ENCODE peak calls at places on chromosomes 3 and 15, in eight cellular contexts. G is heart left ventricle, S is adrenal gland, D is NT2/D1, W is psoas muscle, O is mammary epithelial cell, V is testis, T is OCI-LY7. Y is an unnamed sample.

GRCh38 chr15:75197062-75197630 is 4.5 kb upstream of the C15orf39 start:
- DNase-seq in G (no peak), S (no peak), D (no peak), W (no peak), O (no peak), V (no peak), T (no peak), Y (no peak)

GRCh38 chr15:60172147-60172546 is 168.0 kb downstream of the FOXB1 start:
- DNase-seq in G (no peak), S (no peak), D (no peak), W (no peak), O (peak; percentile 30), V (no peak), T (no peak), Y (no peak)

GRCh38 chr3:195451373-195452000 is 8.7 kb upstream of the ACAP2 start:
- DNase-seq in G (no peak), S (no peak), D (no peak), W (no peak), O (no peak), V (no peak), T (no peak), Y (no peak)

GRCh38 chr3:194450341-194450740 is 36.5 kb downstream of the ATP13A3 start:
- DNase-seq in G (no peak), S (no peak), D (no peak), W (no peak), O (no peak), V (no peak), T (no peak), Y (no peak)

GRCh38 chr3:179181021-179181472 is 32.9 kb downstream of the PIK3CA start:
- DNase-seq in G (no peak), S (no peak), D (no peak), W (no peak), O (peak; percentile 65), V (no peak), T (no peak), Y (no peak)

GRCh38 chr3:61832375-61833229 is 271.2 kb downstream of the PTPRG start:
- DNase-seq in G (no peak), S (no peak), D (no peak), W (no peak), O (no peak), V (no peak), T (no peak), Y (no peak)

GRCh38 chr15:68113273-68113672 is 59.2 kb downstream of the PIAS1 start:
- DNase-seq in G (no peak), S (no peak), D (no peak), W (no peak), O (no peak), V (no peak), T (no peak), Y (no peak)

GRCh38 chr15:39869251-39869650 is 50.8 kb downstream of the GPR176 start:
- DNase-seq in G (no peak), S (no peak), D (no peak), W (no peak), O (no peak), V (no peak), T (no peak), Y (no peak)

GRCh38 chr3:139310474-139310933 is 33.3 kb upstream of the MRPS22 start:
- DNase-seq in G (no peak), S (no peak), D (no peak), W (no peak), O (peak; percentile 76), V (no peak), T (no peak), Y (no peak)

GRCh38 chr15:68209272-68209671 is 4.1 kb upstream of the CALML4 start:
- DNase-seq in G (peak; percentile 11), S (no peak), D (no peak), W (no peak), O (no peak), V (no peak), T (no peak), Y (no peak)

GRCh38 chr3:38004415-38005075 is 14.0 kb downstream of the VILL start:
- DNase-seq in G (peak; percentile 76), S (peak; percentile 87), D (peak; percentile 40), W (peak; percentile 73), O (peak; percentile 70), V (peak; percentile 87), T (peak; percentile 62), Y (peak; percentile 78)

DNA sequence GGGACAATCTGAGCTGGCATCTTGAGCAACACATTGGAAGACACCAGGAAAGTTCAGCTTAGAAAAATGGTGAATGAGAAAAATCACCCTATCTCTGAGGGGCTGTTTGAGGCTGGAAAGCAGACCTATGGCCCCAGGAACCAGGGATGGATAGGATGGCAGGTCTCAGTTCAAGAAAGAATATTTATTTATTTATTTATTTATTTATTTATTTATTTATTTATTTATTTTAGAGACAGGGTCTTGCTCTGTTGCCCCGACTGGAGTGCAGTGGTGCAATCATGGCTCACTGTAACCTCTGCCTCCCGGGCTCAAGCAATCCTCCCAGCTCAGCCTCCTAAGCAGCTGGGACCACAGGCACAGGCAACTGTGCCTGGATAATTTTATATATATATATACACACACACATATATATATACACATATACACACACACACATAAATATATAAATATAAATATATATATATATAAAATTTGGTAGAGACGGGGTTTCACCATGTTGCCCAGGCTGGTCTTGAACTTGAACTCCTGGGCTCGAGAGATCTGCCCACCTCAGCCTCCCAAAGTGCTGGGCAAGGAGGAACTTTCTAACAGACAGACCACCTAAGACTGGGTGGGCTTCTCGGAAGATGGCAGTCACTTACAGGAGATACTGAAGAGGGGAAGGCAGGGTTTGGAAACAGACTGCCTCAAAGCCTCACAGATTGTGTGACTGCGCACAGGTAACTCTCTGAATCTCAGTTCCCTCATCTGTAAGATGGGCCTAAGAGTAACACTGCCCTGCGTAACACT is 29.7 kb downstream of the CCDC13 start:
- DNase-seq in G (no peak), S (no peak), D (no peak), W (no peak), O (no peak), V (no peak), T (no peak), Y (no peak)
- H3K4me1 ChIP-seq in G (peaks cover 45% of the 10 kb centered on the region), S (no peaks in the 10 kb centered on the region), D (peaks cover 15% of the 10 kb centered on the region), W (peaks cover 43% of the 10 kb centered on the region), O (no peaks in the 10 kb centered on the region), V (peaks cover 14% of the 10 kb centered on the region), T (no peaks in the 10 kb centered on the region), Y (peaks cover 9% of the 10 kb centered on the region)

GRCh38 chr3:126442099-126442848 is 33.4 kb downstream of the ZXDC start:
- DNase-seq in G (peak; percentile 57), S (no peak), D (no peak), W (peak; percentile 40), O (no peak), V (peak; percentile 69), T (no peak), Y (no peak)
- H3K4me1 ChIP-seq in G (peaks cover 12% of the 10 kb centered on the region), S (no peaks in the 10 kb centered on the region), D (peaks cover 28% of the 10 kb centered on the region), W (peaks cover 13% of the 10 kb centered on the region), O (no peaks in the 10 kb centered on the region), V (no peaks in the 10 kb centered on the region), T (no peaks in the 10 kb centered on the region), Y (no peaks in the 10 kb centered on the region)

GRCh38 chr3:143835312-143835711 is 13.0 kb downstream of the SLC9A9 start:
- DNase-seq in G (no peak), S (no peak), D (no peak), W (no peak), O (no peak), V (no peak), T (no peak), Y (no peak)

GRCh38 chr3:143843607-143844006 is 4.7 kb downstream of the SLC9A9 start:
- DNase-seq in G (no peak), S (no peak), D (no peak), W (no peak), O (no peak), V (no peak), T (no peak), Y (no peak)

GRCh38 chr3:143839980-143840379 is 8.3 kb downstream of the SLC9A9 start:
- DNase-seq in G (no peak), S (no peak), D (peak; percentile 8), W (no peak), O (no peak), V (no peak), T (no peak), Y (no peak)

DNA sequence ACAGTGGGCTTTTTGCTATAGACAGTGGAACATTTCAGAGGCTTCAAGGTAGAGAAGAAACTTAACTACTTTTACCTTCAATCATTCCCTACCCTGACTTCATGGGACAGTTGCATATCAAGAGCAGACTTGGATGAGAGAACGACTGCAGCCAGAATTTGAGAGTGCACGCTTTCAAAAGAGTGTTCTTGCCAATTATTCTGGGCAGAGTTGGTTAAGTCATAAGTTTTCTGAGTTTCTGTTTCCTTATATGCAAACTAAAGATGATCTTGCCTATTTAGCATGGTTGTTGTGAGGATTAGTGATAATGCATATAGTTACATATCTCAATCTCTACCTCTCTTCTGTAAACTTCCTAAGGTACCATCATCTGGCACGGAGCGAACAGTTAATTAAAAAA is 7.6 kb downstream of the SLC9A9 start:
- DNase-seq in G (no peak), S (no peak), D (no peak), W (no peak), O (no peak), V (no peak), T (no peak), Y (no peak)
- H3K4me1 ChIP-seq in G (no peaks in the 10 kb centered on the region), S (no peaks in the 10 kb centered on the region), D (no peaks in the 10 kb centered on the region), W (no peaks in the 10 kb centered on the region), O (no peaks in the 10 kb centered on the region), V (no peaks in the 10 kb centered on the region), T (peaks cover 3% of the 10 kb centered on the region), Y (peaks cover 2% of the 10 kb centered on the region)

GRCh38 chr3:158152186-158152585 is 42.3 kb downstream of the RSRC1 start:
- DNase-seq in G (no peak), S (no peak), D (no peak), W (no peak), O (peak; percentile 60), V (no peak), T (no peak), Y (no peak)
- H3K4me1 ChIP-seq in G (no peaks in the 10 kb centered on the region), S (no peaks in the 10 kb centered on the region), D (no peaks in the 10 kb centered on the region), W (peaks cover 7% of the 10 kb centered on the region), O (no peaks in the 10 kb centered on the region), V (no peaks in the 10 kb centered on the region), T (no peaks in the 10 kb centered on the region), Y (no peaks in the 10 kb centered on the region)

GRCh38 chr15:74038707-74039655 is 43.4 kb downstream of the GOLGA6A start:
- DNase-seq in G (no peak), S (no peak), D (no peak), W (no peak), O (no peak), V (no peak), T (no peak), Y (no peak)
- H3K4me1 ChIP-seq in G (peaks cover 70% of the 10 kb centered on the region), S (no peaks in the 10 kb centered on the region), D (peaks cover 37% of the 10 kb centered on the region), W (no peaks in the 10 kb centered on the region), O (peaks cover 3% of the 10 kb centered on the region), V (peaks cover 40% of the 10 kb centered on the region), T (no peaks in the 10 kb centered on the region), Y (peaks cover 30% of the 10 kb centered on the region)

GRCh38 chr3:23761440-23761896 is 44.3 kb upstream of the UBE2E1 start:
- DNase-seq in G (no peak), S (peak; percentile 31), D (no peak), W (no peak), O (peak; percentile 44), V (no peak), T (peak; percentile 79), Y (peak; percentile 54)
- H3K4me1 ChIP-seq in G (peaks cover 15% of the 10 kb centered on the region), S (no peaks in the 10 kb centered on the region), D (peaks cover 3% of the 10 kb centered on the region), W (no peaks in the 10 kb centered on the region), O (no peaks in the 10 kb centered on the region), V (peaks cover 10% of the 10 kb centered on the region), T (peaks cover 66% of the 10 kb centered on the region), Y (no peaks in the 10 kb centered on the region)

DNA sequence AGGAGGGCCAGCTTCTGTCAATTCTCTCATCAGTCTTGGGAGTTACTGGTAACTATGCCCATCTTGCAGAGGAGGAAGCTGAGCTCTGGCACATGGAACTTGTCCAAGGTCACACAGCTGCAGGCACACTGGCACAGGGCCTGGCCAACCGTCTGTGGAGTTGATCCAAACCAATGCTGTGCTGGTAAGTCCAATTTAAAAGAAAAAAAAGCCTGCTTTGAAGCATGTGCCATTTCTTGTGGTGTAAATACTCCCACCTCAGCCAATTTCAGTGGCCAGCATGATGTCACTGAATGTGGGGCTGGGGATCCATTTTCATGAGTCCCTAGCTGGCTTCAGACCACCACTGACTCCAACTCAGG is 83.4 kb downstream of the CHSY1 start:
- DNase-seq in G (peak; percentile 55), S (peak; percentile 75), D (no peak), W (peak; percentile 56), O (no peak), V (peak; percentile 68), T (no peak), Y (no peak)
- H3K4me1 ChIP-seq in G (peaks cover 44% of the 10 kb centered on the region), S (no peaks in the 10 kb centered on the region), D (no peaks in the 10 kb centered on the region), W (peaks cover 26% of the 10 kb centered on the region), O (peaks cover 44% of the 10 kb centered on the region), V (peaks cover 30% of the 10 kb centered on the region), T (no peaks in the 10 kb centered on the region), Y (peaks cover 13% of the 10 kb centered on the region)